ENCODE peak calls at places on chromosome 22, in five cellular contexts. One of them, this sample, is unnamed.

GRCh38 chr22:26199665-26200064 is 30.4 kb downstream of the SEZ6L start:
- DNase-seq in iPS-NIHi11: peak; percentile 23
- DNase-seq in CD4-positive, CD25-positive, alpha-beta regulatory T cell: no peak
- DNase-seq in mammary epithelial cell: no peak
- DNase-seq in Kasumi-1: no peak
- DNase-seq in this sample: no peak

GRCh38 chr22:50699754-50700386 is 27.2 kb downstream of the SHANK3 start:
- DNase-seq in iPS-NIHi11: peak; percentile 78
- DNase-seq in CD4-positive, CD25-positive, alpha-beta regulatory T cell: no peak
- DNase-seq in mammary epithelial cell: no peak
- DNase-seq in Kasumi-1: no peak
- DNase-seq in this sample: no peak

GRCh38 chr22:35766654-35767580 is 49.2 kb downstream of the APOL5 start:
- DNase-seq in iPS-NIHi11: peak; percentile 27
- DNase-seq in CD4-positive, CD25-positive, alpha-beta regulatory T cell: no peak
- DNase-seq in mammary epithelial cell: no peak
- DNase-seq in Kasumi-1: no peak
- DNase-seq in this sample: no peak

GRCh38 chr22:25134028-25134427 is 65.6 kb upstream of the CRYBB3 start:
- DNase-seq in iPS-NIHi11: no peak
- DNase-seq in CD4-positive, CD25-positive, alpha-beta regulatory T cell: no peak
- DNase-seq in mammary epithelial cell: peak; percentile 62
- DNase-seq in Kasumi-1: no peak
- DNase-seq in this sample: no peak

GRCh38 chr22:35306350-35306967 is 6.8 kb downstream of the TOM1 start:
- DNase-seq in iPS-NIHi11: no peak
- DNase-seq in CD4-positive, CD25-positive, alpha-beta regulatory T cell: peak; percentile 40
- DNase-seq in mammary epithelial cell: no peak
- DNase-seq in Kasumi-1: no peak
- DNase-seq in this sample: no peak

GRCh38 chr22:27181537-27181936 is 524.1 kb downstream of the MIAT start:
- DNase-seq in iPS-NIHi11: no peak
- DNase-seq in CD4-positive, CD25-positive, alpha-beta regulatory T cell: no peak
- DNase-seq in mammary epithelial cell: no peak
- DNase-seq in Kasumi-1: no peak
- DNase-seq in this sample: no peak

GRCh38 chr22:49946612-49947295 is 13.8 kb upstream of the PIM3 start:
- DNase-seq in iPS-NIHi11: no peak
- DNase-seq in CD4-positive, CD25-positive, alpha-beta regulatory T cell: no peak
- DNase-seq in mammary epithelial cell: no peak
- DNase-seq in Kasumi-1: no peak
- DNase-seq in this sample: no peak

GRCh38 chr22:47203554-47203991 is 441.1 kb downstream of the TBC1D22A start:
- DNase-seq in iPS-NIHi11: no peak
- DNase-seq in CD4-positive, CD25-positive, alpha-beta regulatory T cell: no peak
- DNase-seq in mammary epithelial cell: no peak
- DNase-seq in Kasumi-1: no peak
- DNase-seq in this sample: no peak

GRCh38 chr22:37817705-37818311 is 5.4 kb upstream of the GALR3 start:
- DNase-seq in iPS-NIHi11: peak; percentile 96
- DNase-seq in CD4-positive, CD25-positive, alpha-beta regulatory T cell: peak; percentile 74
- DNase-seq in mammary epithelial cell: peak; percentile 58
- DNase-seq in Kasumi-1: peak; percentile 72
- DNase-seq in this sample: peak; percentile 88

GRCh38 chr22:45709004-45709739 is 37.5 kb downstream of the ATXN10 start:
- DNase-seq in iPS-NIHi11: no peak
- DNase-seq in CD4-positive, CD25-positive, alpha-beta regulatory T cell: no peak
- DNase-seq in mammary epithelial cell: peak; percentile 74
- DNase-seq in Kasumi-1: no peak
- DNase-seq in this sample: no peak

GRCh38 chr22:45302047-45302446 is 7.7 kb upstream of the FAM118A start:
- DNase-seq in iPS-NIHi11: no peak
- DNase-seq in CD4-positive, CD25-positive, alpha-beta regulatory T cell: no peak
- DNase-seq in mammary epithelial cell: peak; percentile 37
- DNase-seq in Kasumi-1: no peak
- DNase-seq in this sample: no peak

GRCh38 chr22:32777997-32778396 is 23.5 kb upstream of the TIMP3 start:
- DNase-seq in iPS-NIHi11: no peak
- DNase-seq in CD4-positive, CD25-positive, alpha-beta regulatory T cell: no peak
- DNase-seq in mammary epithelial cell: no peak
- DNase-seq in Kasumi-1: no peak
- DNase-seq in this sample: no peak

GRCh38 chr22:47565607-47566006 is 803.2 kb downstream of the TBC1D22A start:
- DNase-seq in iPS-NIHi11: no peak
- DNase-seq in CD4-positive, CD25-positive, alpha-beta regulatory T cell: no peak
- DNase-seq in mammary epithelial cell: no peak
- DNase-seq in Kasumi-1: no peak
- DNase-seq in this sample: no peak

GRCh38 chr22:36323182-36323854 is 64.4 kb downstream of the MYH9 start:
- DNase-seq in iPS-NIHi11: no peak
- DNase-seq in CD4-positive, CD25-positive, alpha-beta regulatory T cell: no peak
- DNase-seq in mammary epithelial cell: no peak
- DNase-seq in Kasumi-1: no peak
- DNase-seq in this sample: no peak

GRCh38 chr22:38923463-38924196 is 33.8 kb upstream of the APOBEC3A start:
- DNase-seq in iPS-NIHi11: peak; percentile 77
- DNase-seq in CD4-positive, CD25-positive, alpha-beta regulatory T cell: no peak
- DNase-seq in mammary epithelial cell: peak; percentile 83
- DNase-seq in Kasumi-1: no peak
- DNase-seq in this sample: no peak

This sample was measured in germinal center.